ENCODE peak calls at places on chromosomes 4 and X, in seven cellular contexts. One of them, this sample, is unnamed.

GRCh38 chr4:53905935-53906377 is 158.4 kb downstream of the CHIC2 start:
- DNase-seq in GM04504: no peak
- DNase-seq in HT1080: peak
- DNase-seq in HFFc6: peak
- DNase-seq in GM03348: peak
- DNase-seq in fibroblast of pulmonary artery: peak
- DNase-seq in NCI-H2029 treated with DMSO at 0.1 percent for 48 hours: no peak
- DNase-seq in this sample: no peak

GRCh38 chrX:100695991-100696390 is 35.9 kb downstream of the SYTL4 start:
- DNase-seq in GM04504: no peak
- DNase-seq in HT1080: no peak
- DNase-seq in HFFc6: no peak
- DNase-seq in GM03348: no peak
- DNase-seq in fibroblast of pulmonary artery: no peak
- DNase-seq in NCI-H2029 treated with DMSO at 0.1 percent for 48 hours: no peak
- DNase-seq in this sample: no peak

GRCh38 chr4:153217440-153217839 is 13.2 kb downstream of the TRIM2 start:
- DNase-seq in GM04504: no peak
- DNase-seq in HT1080: no peak
- DNase-seq in HFFc6: no peak
- DNase-seq in GM03348: peak
- DNase-seq in fibroblast of pulmonary artery: no peak
- DNase-seq in NCI-H2029 treated with DMSO at 0.1 percent for 48 hours: no peak
- DNase-seq in this sample: no peak

GRCh38 chr4:26787461-26788340 is 72.9 kb upstream of the STIM2 start:
- DNase-seq in GM04504: no peak
- DNase-seq in HT1080: peak
- DNase-seq in HFFc6: peak
- DNase-seq in GM03348: peak
- DNase-seq in fibroblast of pulmonary artery: peak
- DNase-seq in NCI-H2029 treated with DMSO at 0.1 percent for 48 hours: no peak
- DNase-seq in this sample: no peak

GRCh38 chr4:130812117-130812765 is 1716.3 kb downstream of the C4orf33 start:
- DNase-seq in GM04504: no peak
- DNase-seq in HT1080: no peak
- DNase-seq in HFFc6: no peak
- DNase-seq in GM03348: no peak
- DNase-seq in fibroblast of pulmonary artery: no peak
- DNase-seq in NCI-H2029 treated with DMSO at 0.1 percent for 48 hours: no peak
- DNase-seq in this sample: peak

GRCh38 chrX:46327229-46328081 is 217.8 kb downstream of the ZNF674 start:
- DNase-seq in GM04504: no peak
- DNase-seq in HT1080: peak
- DNase-seq in HFFc6: no peak
- DNase-seq in GM03348: peak
- DNase-seq in fibroblast of pulmonary artery: peak
- DNase-seq in NCI-H2029 treated with DMSO at 0.1 percent for 48 hours: no peak
- DNase-seq in this sample: no peak

GRCh38 chr4:35970366-35970960 is 273.9 kb downstream of the ARAP2 start:
- DNase-seq in GM04504: no peak
- DNase-seq in HT1080: no peak
- DNase-seq in HFFc6: no peak
- DNase-seq in GM03348: no peak
- DNase-seq in fibroblast of pulmonary artery: no peak
- DNase-seq in NCI-H2029 treated with DMSO at 0.1 percent for 48 hours: no peak
- DNase-seq in this sample: no peak

GRCh38 chr4:15894923-15895411 is 43.6 kb downstream of the FGFBP1 start:
- DNase-seq in GM04504: no peak
- DNase-seq in HT1080: no peak
- DNase-seq in HFFc6: no peak
- DNase-seq in GM03348: no peak
- DNase-seq in fibroblast of pulmonary artery: peak
- DNase-seq in NCI-H2029 treated with DMSO at 0.1 percent for 48 hours: no peak
- DNase-seq in this sample: no peak

GRCh38 chr4:85780664-85781063 is 305.7 kb downstream of the ARHGAP24 start:
- DNase-seq in GM04504: no peak
- DNase-seq in HT1080: peak
- DNase-seq in HFFc6: no peak
- DNase-seq in GM03348: no peak
- DNase-seq in fibroblast of pulmonary artery: peak
- DNase-seq in NCI-H2029 treated with DMSO at 0.1 percent for 48 hours: no peak
- DNase-seq in this sample: no peak

This sample was measured in smooth muscle cell of the brain vasculature.